ENCODE peak calls at places on chromosomes 12 and 14, in seven cellular contexts. One of them, this sample, is unnamed.

GRCh38 chr14:67077914-67078313 is 111.3 kb upstream of the GARIN2 start:
- DNase-seq in NCI-H2171: no peak
- DNase-seq in stimulated activated naive CD8-positive, alpha-beta T cell treated with anti-CD3 and anti-CD28 coated beads, Interleukin-15, amount 100 ng/mL, for 72 hours: no peak
- DNase-seq in OCI-M1: no peak
- DNase-seq in SW480: no peak
- DNase-seq in stimulated activated CD4-positive, alpha-beta T cell treated with anti-CD3 and anti-CD28 coated beads, Interleukin-4, amount 100 ng/mL, for 48 hours: no peak
- DNase-seq in activated T-helper 1 cell treated with anti-CD3 and anti-CD28 coated beads, Interleukin-2, amount 50 U/mL, for 16 hours: no peak
- DNase-seq in this sample: peak; percentile 71

GRCh38 chr14:101755591-101756324 is 5.8 kb upstream of the PPP2R5C start:
- DNase-seq in stimulated activated naive CD8-positive, alpha-beta T cell treated with anti-CD3 and anti-CD28 coated beads, Interleukin-15, amount 100 ng/mL, for 72 hours: no peak
- DNase-seq in activated T-helper 1 cell treated with anti-CD3 and anti-CD28 coated beads, Interleukin-2, amount 50 U/mL, for 16 hours: no peak
- DNase-seq in SW480: no peak
- DNase-seq in NCI-H2171: no peak
- DNase-seq in OCI-M1: no peak
- DNase-seq in stimulated activated CD4-positive, alpha-beta T cell treated with anti-CD3 and anti-CD28 coated beads, Interleukin-4, amount 100 ng/mL, for 48 hours: no peak
- DNase-seq in this sample: no peak

GRCh38 chr12:131123817-131124216 is 170.1 kb downstream of the ADGRD1 start:
- DNase-seq in stimulated activated CD4-positive, alpha-beta T cell treated with anti-CD3 and anti-CD28 coated beads, Interleukin-4, amount 100 ng/mL, for 48 hours: no peak
- DNase-seq in SW480: no peak
- DNase-seq in OCI-M1: no peak
- DNase-seq in stimulated activated naive CD8-positive, alpha-beta T cell treated with anti-CD3 and anti-CD28 coated beads, Interleukin-15, amount 100 ng/mL, for 72 hours: no peak
- DNase-seq in NCI-H2171: no peak
- DNase-seq in activated T-helper 1 cell treated with anti-CD3 and anti-CD28 coated beads, Interleukin-2, amount 50 U/mL, for 16 hours: no peak
- DNase-seq in this sample: no peak

GRCh38 chr12:57619434-57620244 is 8.4 kb downstream of the ARHGEF25 start:
- DNase-seq in OCI-M1: no peak
- DNase-seq in stimulated activated naive CD8-positive, alpha-beta T cell treated with anti-CD3 and anti-CD28 coated beads, Interleukin-15, amount 100 ng/mL, for 72 hours: peak; percentile 25
- DNase-seq in activated T-helper 1 cell treated with anti-CD3 and anti-CD28 coated beads, Interleukin-2, amount 50 U/mL, for 16 hours: no peak
- DNase-seq in NCI-H2171: no peak
- DNase-seq in stimulated activated CD4-positive, alpha-beta T cell treated with anti-CD3 and anti-CD28 coated beads, Interleukin-4, amount 100 ng/mL, for 48 hours: no peak
- DNase-seq in SW480: no peak
- DNase-seq in this sample: no peak

GRCh38 chr14:69326611-69327010 is 66.7 kb downstream of the GALNT16 start:
- DNase-seq in activated T-helper 1 cell treated with anti-CD3 and anti-CD28 coated beads, Interleukin-2, amount 50 U/mL, for 16 hours: no peak
- DNase-seq in stimulated activated naive CD8-positive, alpha-beta T cell treated with anti-CD3 and anti-CD28 coated beads, Interleukin-15, amount 100 ng/mL, for 72 hours: no peak
- DNase-seq in stimulated activated CD4-positive, alpha-beta T cell treated with anti-CD3 and anti-CD28 coated beads, Interleukin-4, amount 100 ng/mL, for 48 hours: no peak
- DNase-seq in OCI-M1: no peak
- DNase-seq in SW480: no peak
- DNase-seq in NCI-H2171: no peak
- DNase-seq in this sample: no peak

GRCh38 chr14:34081576-34082136 is 130.8 kb upstream of the EGLN3 start:
- DNase-seq in NCI-H2171: no peak
- DNase-seq in SW480: peak; percentile 93
- DNase-seq in stimulated activated naive CD8-positive, alpha-beta T cell treated with anti-CD3 and anti-CD28 coated beads, Interleukin-15, amount 100 ng/mL, for 72 hours: no peak
- DNase-seq in activated T-helper 1 cell treated with anti-CD3 and anti-CD28 coated beads, Interleukin-2, amount 50 U/mL, for 16 hours: no peak
- DNase-seq in stimulated activated CD4-positive, alpha-beta T cell treated with anti-CD3 and anti-CD28 coated beads, Interleukin-4, amount 100 ng/mL, for 48 hours: no peak
- DNase-seq in OCI-M1: no peak
- DNase-seq in this sample: no peak

GRCh38 chr14:23695220-23695999 is 59.2 kb downstream of the DHRS2 start:
- DNase-seq in stimulated activated CD4-positive, alpha-beta T cell treated with anti-CD3 and anti-CD28 coated beads, Interleukin-4, amount 100 ng/mL, for 48 hours: no peak
- DNase-seq in NCI-H2171: no peak
- DNase-seq in activated T-helper 1 cell treated with anti-CD3 and anti-CD28 coated beads, Interleukin-2, amount 50 U/mL, for 16 hours: no peak
- DNase-seq in OCI-M1: peak; percentile 80
- DNase-seq in SW480: no peak
- DNase-seq in stimulated activated naive CD8-positive, alpha-beta T cell treated with anti-CD3 and anti-CD28 coated beads, Interleukin-15, amount 100 ng/mL, for 72 hours: no peak
- DNase-seq in this sample: no peak

GRCh38 chr12:113173081-113173698 is 12.1 kb downstream of the DDX54 start:
- DNase-seq in stimulated activated CD4-positive, alpha-beta T cell treated with anti-CD3 and anti-CD28 coated beads, Interleukin-4, amount 100 ng/mL, for 48 hours: no peak
- DNase-seq in NCI-H2171: no peak
- DNase-seq in SW480: no peak
- DNase-seq in stimulated activated naive CD8-positive, alpha-beta T cell treated with anti-CD3 and anti-CD28 coated beads, Interleukin-15, amount 100 ng/mL, for 72 hours: no peak
- DNase-seq in OCI-M1: no peak
- DNase-seq in activated T-helper 1 cell treated with anti-CD3 and anti-CD28 coated beads, Interleukin-2, amount 50 U/mL, for 16 hours: no peak
- DNase-seq in this sample: no peak

GRCh38 chr12:106329231-106329985 is 26.9 kb downstream of the TCP11L2 start:
- DNase-seq in SW480: no peak
- DNase-seq in stimulated activated CD4-positive, alpha-beta T cell treated with anti-CD3 and anti-CD28 coated beads, Interleukin-4, amount 100 ng/mL, for 48 hours: no peak
- DNase-seq in stimulated activated naive CD8-positive, alpha-beta T cell treated with anti-CD3 and anti-CD28 coated beads, Interleukin-15, amount 100 ng/mL, for 72 hours: no peak
- DNase-seq in NCI-H2171: no peak
- DNase-seq in activated T-helper 1 cell treated with anti-CD3 and anti-CD28 coated beads, Interleukin-2, amount 50 U/mL, for 16 hours: no peak
- DNase-seq in OCI-M1: no peak
- DNase-seq in this sample: no peak

GRCh38 chr12:6612247-6612646 is 5.1 kb upstream of the CHD4 start:
- DNase-seq in stimulated activated naive CD8-positive, alpha-beta T cell treated with anti-CD3 and anti-CD28 coated beads, Interleukin-15, amount 100 ng/mL, for 72 hours: no peak
- DNase-seq in OCI-M1: no peak
- DNase-seq in NCI-H2171: no peak
- DNase-seq in stimulated activated CD4-positive, alpha-beta T cell treated with anti-CD3 and anti-CD28 coated beads, Interleukin-4, amount 100 ng/mL, for 48 hours: no peak
- DNase-seq in SW480: peak; percentile 53
- DNase-seq in activated T-helper 1 cell treated with anti-CD3 and anti-CD28 coated beads, Interleukin-2, amount 50 U/mL, for 16 hours: no peak
- DNase-seq in this sample: no peak

GRCh38 chr14:100855256-100855930 is 29.5 kb downstream of the MEG3 start:
- DNase-seq in OCI-M1: no peak
- DNase-seq in activated T-helper 1 cell treated with anti-CD3 and anti-CD28 coated beads, Interleukin-2, amount 50 U/mL, for 16 hours: no peak
- DNase-seq in stimulated activated naive CD8-positive, alpha-beta T cell treated with anti-CD3 and anti-CD28 coated beads, Interleukin-15, amount 100 ng/mL, for 72 hours: no peak
- DNase-seq in stimulated activated CD4-positive, alpha-beta T cell treated with anti-CD3 and anti-CD28 coated beads, Interleukin-4, amount 100 ng/mL, for 48 hours: no peak
- DNase-seq in SW480: no peak
- DNase-seq in NCI-H2171: no peak
- DNase-seq in this sample: no peak

GRCh38 chr12:25017336-25017735 is 68.4 kb upstream of the BCAT1 start:
- DNase-seq in SW480: no peak
- DNase-seq in NCI-H2171: no peak
- DNase-seq in activated T-helper 1 cell treated with anti-CD3 and anti-CD28 coated beads, Interleukin-2, amount 50 U/mL, for 16 hours: no peak
- DNase-seq in stimulated activated CD4-positive, alpha-beta T cell treated with anti-CD3 and anti-CD28 coated beads, Interleukin-4, amount 100 ng/mL, for 48 hours: no peak
- DNase-seq in stimulated activated naive CD8-positive, alpha-beta T cell treated with anti-CD3 and anti-CD28 coated beads, Interleukin-15, amount 100 ng/mL, for 72 hours: no peak
- DNase-seq in OCI-M1: no peak
- DNase-seq in this sample: no peak

GRCh38 chr12:48978291-48978740 is at the start of gene WNT1:
- DNase-seq in activated T-helper 1 cell treated with anti-CD3 and anti-CD28 coated beads, Interleukin-2, amount 50 U/mL, for 16 hours: no peak
- DNase-seq in SW480: no peak
- DNase-seq in OCI-M1: no peak
- DNase-seq in stimulated activated CD4-positive, alpha-beta T cell treated with anti-CD3 and anti-CD28 coated beads, Interleukin-4, amount 100 ng/mL, for 48 hours: no peak
- DNase-seq in NCI-H2171: no peak
- DNase-seq in stimulated activated naive CD8-positive, alpha-beta T cell treated with anti-CD3 and anti-CD28 coated beads, Interleukin-15, amount 100 ng/mL, for 72 hours: no peak
- DNase-seq in this sample: no peak

GRCh38 chr14:59630281-59630963 is 53.8 kb upstream of the CCDC175 start:
- DNase-seq in OCI-M1: no peak
- DNase-seq in stimulated activated naive CD8-positive, alpha-beta T cell treated with anti-CD3 and anti-CD28 coated beads, Interleukin-15, amount 100 ng/mL, for 72 hours: peak; percentile 7
- DNase-seq in SW480: no peak
- DNase-seq in activated T-helper 1 cell treated with anti-CD3 and anti-CD28 coated beads, Interleukin-2, amount 50 U/mL, for 16 hours: no peak
- DNase-seq in NCI-H2171: peak; percentile 70
- DNase-seq in stimulated activated CD4-positive, alpha-beta T cell treated with anti-CD3 and anti-CD28 coated beads, Interleukin-4, amount 100 ng/mL, for 48 hours: no peak
- DNase-seq in this sample: peak; percentile 14

GRCh38 chr14:37140176-37140575 is 32.2 kb downstream of the SLC25A21 start:
- DNase-seq in OCI-M1: no peak
- DNase-seq in stimulated activated CD4-positive, alpha-beta T cell treated with anti-CD3 and anti-CD28 coated beads, Interleukin-4, amount 100 ng/mL, for 48 hours: no peak
- DNase-seq in activated T-helper 1 cell treated with anti-CD3 and anti-CD28 coated beads, Interleukin-2, amount 50 U/mL, for 16 hours: no peak
- DNase-seq in NCI-H2171: no peak
- DNase-seq in stimulated activated naive CD8-positive, alpha-beta T cell treated with anti-CD3 and anti-CD28 coated beads, Interleukin-15, amount 100 ng/mL, for 72 hours: no peak
- DNase-seq in SW480: no peak
- DNase-seq in this sample: no peak

GRCh38 chr12:127550271-127550670 is 716.7 kb upstream of the TMEM132C start:
- DNase-seq in NCI-H2171: no peak
- DNase-seq in SW480: peak; percentile 49
- DNase-seq in stimulated activated CD4-positive, alpha-beta T cell treated with anti-CD3 and anti-CD28 coated beads, Interleukin-4, amount 100 ng/mL, for 48 hours: no peak
- DNase-seq in OCI-M1: no peak
- DNase-seq in stimulated activated naive CD8-positive, alpha-beta T cell treated with anti-CD3 and anti-CD28 coated beads, Interleukin-15, amount 100 ng/mL, for 72 hours: no peak
- DNase-seq in activated T-helper 1 cell treated with anti-CD3 and anti-CD28 coated beads, Interleukin-2, amount 50 U/mL, for 16 hours: no peak
- DNase-seq in this sample: no peak

GRCh38 chr14:93978735-93979134 is 2.4 kb upstream of the ASB2 start:
- DNase-seq in OCI-M1: no peak
- DNase-seq in NCI-H2171: no peak
- DNase-seq in stimulated activated CD4-positive, alpha-beta T cell treated with anti-CD3 and anti-CD28 coated beads, Interleukin-4, amount 100 ng/mL, for 48 hours: no peak
- DNase-seq in stimulated activated naive CD8-positive, alpha-beta T cell treated with anti-CD3 and anti-CD28 coated beads, Interleukin-15, amount 100 ng/mL, for 72 hours: no peak
- DNase-seq in SW480: no peak
- DNase-seq in activated T-helper 1 cell treated with anti-CD3 and anti-CD28 coated beads, Interleukin-2, amount 50 U/mL, for 16 hours: no peak
- DNase-seq in this sample: no peak

GRCh38 chr12:83335748-83336147 is 649.0 kb downstream of the TMTC2 start:
- DNase-seq in NCI-H2171: no peak
- DNase-seq in SW480: no peak
- DNase-seq in stimulated activated CD4-positive, alpha-beta T cell treated with anti-CD3 and anti-CD28 coated beads, Interleukin-4, amount 100 ng/mL, for 48 hours: no peak
- DNase-seq in stimulated activated naive CD8-positive, alpha-beta T cell treated with anti-CD3 and anti-CD28 coated beads, Interleukin-15, amount 100 ng/mL, for 72 hours: no peak
- DNase-seq in activated T-helper 1 cell treated with anti-CD3 and anti-CD28 coated beads, Interleukin-2, amount 50 U/mL, for 16 hours: no peak
- DNase-seq in OCI-M1: peak; percentile 35
- DNase-seq in this sample: no peak

GRCh38 chr14:61894452-61895077 is 132.3 kb downstream of the SNAPC1 start:
- DNase-seq in stimulated activated naive CD8-positive, alpha-beta T cell treated with anti-CD3 and anti-CD28 coated beads, Interleukin-15, amount 100 ng/mL, for 72 hours: peak; percentile 39
- DNase-seq in SW480: peak; percentile 23
- DNase-seq in NCI-H2171: peak; percentile 94
- DNase-seq in OCI-M1: peak; percentile 60
- DNase-seq in activated T-helper 1 cell treated with anti-CD3 and anti-CD28 coated beads, Interleukin-2, amount 50 U/mL, for 16 hours: no peak
- DNase-seq in stimulated activated CD4-positive, alpha-beta T cell treated with anti-CD3 and anti-CD28 coated beads, Interleukin-4, amount 100 ng/mL, for 48 hours: peak; percentile 64
- DNase-seq in this sample: peak; percentile 67

GRCh38 chr12:3016191-3016590 is 57.0 kb downstream of the TEAD4 start:
- DNase-seq in SW480: no peak
- DNase-seq in stimulated activated CD4-positive, alpha-beta T cell treated with anti-CD3 and anti-CD28 coated beads, Interleukin-4, amount 100 ng/mL, for 48 hours: no peak
- DNase-seq in OCI-M1: no peak
- DNase-seq in stimulated activated naive CD8-positive, alpha-beta T cell treated with anti-CD3 and anti-CD28 coated beads, Interleukin-15, amount 100 ng/mL, for 72 hours: no peak
- DNase-seq in activated T-helper 1 cell treated with anti-CD3 and anti-CD28 coated beads, Interleukin-2, amount 50 U/mL, for 16 hours: no peak
- DNase-seq in NCI-H2171: no peak
- DNase-seq in this sample: no peak

GRCh38 chr14:69876848-69877306 is 2.3 kb upstream of the SMOC1 start:
- DNase-seq in stimulated activated CD4-positive, alpha-beta T cell treated with anti-CD3 and anti-CD28 coated beads, Interleukin-4, amount 100 ng/mL, for 48 hours: no peak
- DNase-seq in stimulated activated naive CD8-positive, alpha-beta T cell treated with anti-CD3 and anti-CD28 coated beads, Interleukin-15, amount 100 ng/mL, for 72 hours: no peak
- DNase-seq in NCI-H2171: no peak
- DNase-seq in activated T-helper 1 cell treated with anti-CD3 and anti-CD28 coated beads, Interleukin-2, amount 50 U/mL, for 16 hours: no peak
- DNase-seq in OCI-M1: no peak
- DNase-seq in SW480: no peak
- DNase-seq in this sample: no peak

GRCh38 chr14:76011959-76012802 is 26.6 kb downstream of the IFT43 start:
- DNase-seq in stimulated activated naive CD8-positive, alpha-beta T cell treated with anti-CD3 and anti-CD28 coated beads, Interleukin-15, amount 100 ng/mL, for 72 hours: no peak
- DNase-seq in OCI-M1: no peak
- DNase-seq in stimulated activated CD4-positive, alpha-beta T cell treated with anti-CD3 and anti-CD28 coated beads, Interleukin-4, amount 100 ng/mL, for 48 hours: no peak
- DNase-seq in SW480: no peak
- DNase-seq in NCI-H2171: no peak
- DNase-seq in activated T-helper 1 cell treated with anti-CD3 and anti-CD28 coated beads, Interleukin-2, amount 50 U/mL, for 16 hours: no peak
- DNase-seq in this sample: no peak

GRCh38 chr12:862303-862911 is 87.1 kb downstream of the RAD52 start:
- DNase-seq in activated T-helper 1 cell treated with anti-CD3 and anti-CD28 coated beads, Interleukin-2, amount 50 U/mL, for 16 hours: no peak
- DNase-seq in SW480: no peak
- DNase-seq in stimulated activated CD4-positive, alpha-beta T cell treated with anti-CD3 and anti-CD28 coated beads, Interleukin-4, amount 100 ng/mL, for 48 hours: no peak
- DNase-seq in NCI-H2171: no peak
- DNase-seq in stimulated activated naive CD8-positive, alpha-beta T cell treated with anti-CD3 and anti-CD28 coated beads, Interleukin-15, amount 100 ng/mL, for 72 hours: no peak
- DNase-seq in OCI-M1: no peak
- DNase-seq in this sample: no peak

GRCh38 chr14:56351861-56352260 is 227.7 kb upstream of the TMEM260 start:
- DNase-seq in activated T-helper 1 cell treated with anti-CD3 and anti-CD28 coated beads, Interleukin-2, amount 50 U/mL, for 16 hours: no peak
- DNase-seq in SW480: peak; percentile 16
- DNase-seq in NCI-H2171: no peak
- DNase-seq in OCI-M1: no peak
- DNase-seq in stimulated activated naive CD8-positive, alpha-beta T cell treated with anti-CD3 and anti-CD28 coated beads, Interleukin-15, amount 100 ng/mL, for 72 hours: no peak
- DNase-seq in stimulated activated CD4-positive, alpha-beta T cell treated with anti-CD3 and anti-CD28 coated beads, Interleukin-4, amount 100 ng/mL, for 48 hours: no peak
- DNase-seq in this sample: no peak

GRCh38 chr12:98754095-98754494 is 109.0 kb downstream of the APAF1 start:
- DNase-seq in OCI-M1: peak; percentile 36
- DNase-seq in stimulated activated naive CD8-positive, alpha-beta T cell treated with anti-CD3 and anti-CD28 coated beads, Interleukin-15, amount 100 ng/mL, for 72 hours: no peak
- DNase-seq in SW480: peak; percentile 25
- DNase-seq in stimulated activated CD4-positive, alpha-beta T cell treated with anti-CD3 and anti-CD28 coated beads, Interleukin-4, amount 100 ng/mL, for 48 hours: peak; percentile 32
- DNase-seq in NCI-H2171: no peak
- DNase-seq in activated T-helper 1 cell treated with anti-CD3 and anti-CD28 coated beads, Interleukin-2, amount 50 U/mL, for 16 hours: no peak
- DNase-seq in this sample: peak; percentile 60

GRCh38 chr14:93960108-93960475 is 16.3 kb downstream of the ASB2 start:
- DNase-seq in stimulated activated naive CD8-positive, alpha-beta T cell treated with anti-CD3 and anti-CD28 coated beads, Interleukin-15, amount 100 ng/mL, for 72 hours: no peak
- DNase-seq in SW480: peak; percentile 67
- DNase-seq in NCI-H2171: no peak
- DNase-seq in OCI-M1: no peak
- DNase-seq in stimulated activated CD4-positive, alpha-beta T cell treated with anti-CD3 and anti-CD28 coated beads, Interleukin-4, amount 100 ng/mL, for 48 hours: no peak
- DNase-seq in activated T-helper 1 cell treated with anti-CD3 and anti-CD28 coated beads, Interleukin-2, amount 50 U/mL, for 16 hours: no peak
- DNase-seq in this sample: no peak

GRCh38 chr12:788288-788687 is 35.9 kb downstream of the WNK1 start:
- DNase-seq in activated T-helper 1 cell treated with anti-CD3 and anti-CD28 coated beads, Interleukin-2, amount 50 U/mL, for 16 hours: no peak
- DNase-seq in NCI-H2171: no peak
- DNase-seq in SW480: no peak
- DNase-seq in stimulated activated naive CD8-positive, alpha-beta T cell treated with anti-CD3 and anti-CD28 coated beads, Interleukin-15, amount 100 ng/mL, for 72 hours: no peak
- DNase-seq in OCI-M1: no peak
- DNase-seq in stimulated activated CD4-positive, alpha-beta T cell treated with anti-CD3 and anti-CD28 coated beads, Interleukin-4, amount 100 ng/mL, for 48 hours: no peak
- DNase-seq in this sample: no peak

GRCh38 chr14:80618751-80619329 is 322.7 kb downstream of the CEP128 start:
- DNase-seq in activated T-helper 1 cell treated with anti-CD3 and anti-CD28 coated beads, Interleukin-2, amount 50 U/mL, for 16 hours: no peak
- DNase-seq in NCI-H2171: no peak
- DNase-seq in stimulated activated CD4-positive, alpha-beta T cell treated with anti-CD3 and anti-CD28 coated beads, Interleukin-4, amount 100 ng/mL, for 48 hours: no peak
- DNase-seq in SW480: no peak
- DNase-seq in OCI-M1: no peak
- DNase-seq in stimulated activated naive CD8-positive, alpha-beta T cell treated with anti-CD3 and anti-CD28 coated beads, Interleukin-15, amount 100 ng/mL, for 72 hours: no peak
- DNase-seq in this sample: no peak

GRCh38 chr14:92513966-92514843 is 624 bp downstream of the RIN3 start:
- DNase-seq in activated T-helper 1 cell treated with anti-CD3 and anti-CD28 coated beads, Interleukin-2, amount 50 U/mL, for 16 hours: no peak
- DNase-seq in stimulated activated CD4-positive, alpha-beta T cell treated with anti-CD3 and anti-CD28 coated beads, Interleukin-4, amount 100 ng/mL, for 48 hours: no peak
- DNase-seq in SW480: no peak
- DNase-seq in OCI-M1: peak; percentile 30
- DNase-seq in NCI-H2171: no peak
- DNase-seq in stimulated activated naive CD8-positive, alpha-beta T cell treated with anti-CD3 and anti-CD28 coated beads, Interleukin-15, amount 100 ng/mL, for 72 hours: peak; percentile 39
- DNase-seq in this sample: no peak

GRCh38 chr12:119406322-119406721 is 71.8 kb downstream of the CCDC60 start:
- DNase-seq in activated T-helper 1 cell treated with anti-CD3 and anti-CD28 coated beads, Interleukin-2, amount 50 U/mL, for 16 hours: no peak
- DNase-seq in OCI-M1: no peak
- DNase-seq in stimulated activated naive CD8-positive, alpha-beta T cell treated with anti-CD3 and anti-CD28 coated beads, Interleukin-15, amount 100 ng/mL, for 72 hours: no peak
- DNase-seq in stimulated activated CD4-positive, alpha-beta T cell treated with anti-CD3 and anti-CD28 coated beads, Interleukin-4, amount 100 ng/mL, for 48 hours: no peak
- DNase-seq in SW480: no peak
- DNase-seq in NCI-H2171: no peak
- DNase-seq in this sample: no peak

GRCh38 chr12:111598637-111599458 is at the start of gene ATXN2:
- DNase-seq in activated T-helper 1 cell treated with anti-CD3 and anti-CD28 coated beads, Interleukin-2, amount 50 U/mL, for 16 hours: peak; percentile 37
- DNase-seq in NCI-H2171: peak; percentile 81
- DNase-seq in OCI-M1: peak; percentile 83
- DNase-seq in stimulated activated naive CD8-positive, alpha-beta T cell treated with anti-CD3 and anti-CD28 coated beads, Interleukin-15, amount 100 ng/mL, for 72 hours: peak; percentile 29
- DNase-seq in SW480: peak; percentile 61
- DNase-seq in stimulated activated CD4-positive, alpha-beta T cell treated with anti-CD3 and anti-CD28 coated beads, Interleukin-4, amount 100 ng/mL, for 48 hours: peak; percentile 65
- DNase-seq in this sample: peak; percentile 15

GRCh38 chr12:5889381-5890047 is 55.5 kb downstream of the ANO2 start:
- DNase-seq in OCI-M1: peak; percentile 79
- DNase-seq in stimulated activated naive CD8-positive, alpha-beta T cell treated with anti-CD3 and anti-CD28 coated beads, Interleukin-15, amount 100 ng/mL, for 72 hours: peak; percentile 42
- DNase-seq in NCI-H2171: peak; percentile 4
- DNase-seq in SW480: peak; percentile 29
- DNase-seq in stimulated activated CD4-positive, alpha-beta T cell treated with anti-CD3 and anti-CD28 coated beads, Interleukin-4, amount 100 ng/mL, for 48 hours: no peak
- DNase-seq in activated T-helper 1 cell treated with anti-CD3 and anti-CD28 coated beads, Interleukin-2, amount 50 U/mL, for 16 hours: no peak
- DNase-seq in this sample: no peak

GRCh38 chr12:111193067-111193466 is 175.8 kb downstream of the PHETA1 start:
- DNase-seq in stimulated activated naive CD8-positive, alpha-beta T cell treated with anti-CD3 and anti-CD28 coated beads, Interleukin-15, amount 100 ng/mL, for 72 hours: no peak
- DNase-seq in activated T-helper 1 cell treated with anti-CD3 and anti-CD28 coated beads, Interleukin-2, amount 50 U/mL, for 16 hours: no peak
- DNase-seq in NCI-H2171: no peak
- DNase-seq in stimulated activated CD4-positive, alpha-beta T cell treated with anti-CD3 and anti-CD28 coated beads, Interleukin-4, amount 100 ng/mL, for 48 hours: no peak
- DNase-seq in OCI-M1: no peak
- DNase-seq in SW480: no peak
- DNase-seq in this sample: no peak

GRCh38 chr12:12964255-12964654 is 12.3 kb upstream of the GPRC5D start:
- DNase-seq in stimulated activated naive CD8-positive, alpha-beta T cell treated with anti-CD3 and anti-CD28 coated beads, Interleukin-15, amount 100 ng/mL, for 72 hours: no peak
- DNase-seq in stimulated activated CD4-positive, alpha-beta T cell treated with anti-CD3 and anti-CD28 coated beads, Interleukin-4, amount 100 ng/mL, for 48 hours: no peak
- DNase-seq in NCI-H2171: no peak
- DNase-seq in SW480: no peak
- DNase-seq in activated T-helper 1 cell treated with anti-CD3 and anti-CD28 coated beads, Interleukin-2, amount 50 U/mL, for 16 hours: no peak
- DNase-seq in OCI-M1: peak; percentile 13
- DNase-seq in this sample: no peak

GRCh38 chr12:76470028-76470939 is 89.3 kb downstream of the OSBPL8 start:
- DNase-seq in stimulated activated naive CD8-positive, alpha-beta T cell treated with anti-CD3 and anti-CD28 coated beads, Interleukin-15, amount 100 ng/mL, for 72 hours: no peak
- DNase-seq in activated T-helper 1 cell treated with anti-CD3 and anti-CD28 coated beads, Interleukin-2, amount 50 U/mL, for 16 hours: no peak
- DNase-seq in NCI-H2171: no peak
- DNase-seq in stimulated activated CD4-positive, alpha-beta T cell treated with anti-CD3 and anti-CD28 coated beads, Interleukin-4, amount 100 ng/mL, for 48 hours: no peak
- DNase-seq in OCI-M1: peak; percentile 78
- DNase-seq in SW480: peak; percentile 63
- DNase-seq in this sample: peak; percentile 31

GRCh38 chr14:73751157-73751691 is 37.0 kb upstream of the PNMA1 start:
- DNase-seq in NCI-H2171: no peak
- DNase-seq in stimulated activated naive CD8-positive, alpha-beta T cell treated with anti-CD3 and anti-CD28 coated beads, Interleukin-15, amount 100 ng/mL, for 72 hours: no peak
- DNase-seq in SW480: peak; percentile 75
- DNase-seq in OCI-M1: no peak
- DNase-seq in activated T-helper 1 cell treated with anti-CD3 and anti-CD28 coated beads, Interleukin-2, amount 50 U/mL, for 16 hours: no peak
- DNase-seq in stimulated activated CD4-positive, alpha-beta T cell treated with anti-CD3 and anti-CD28 coated beads, Interleukin-4, amount 100 ng/mL, for 48 hours: no peak
- DNase-seq in this sample: no peak

GRCh38 chr12:30701056-30701455 is 5.4 kb upstream of the IPO8 start:
- DNase-seq in stimulated activated CD4-positive, alpha-beta T cell treated with anti-CD3 and anti-CD28 coated beads, Interleukin-4, amount 100 ng/mL, for 48 hours: no peak
- DNase-seq in stimulated activated naive CD8-positive, alpha-beta T cell treated with anti-CD3 and anti-CD28 coated beads, Interleukin-15, amount 100 ng/mL, for 72 hours: no peak
- DNase-seq in OCI-M1: no peak
- DNase-seq in NCI-H2171: peak; percentile 16
- DNase-seq in SW480: no peak
- DNase-seq in activated T-helper 1 cell treated with anti-CD3 and anti-CD28 coated beads, Interleukin-2, amount 50 U/mL, for 16 hours: no peak
- DNase-seq in this sample: no peak

GRCh38 chr12:168763-169525 is 45.0 kb downstream of the SLC6A12 start:
- DNase-seq in OCI-M1: no peak
- DNase-seq in NCI-H2171: no peak
- DNase-seq in stimulated activated naive CD8-positive, alpha-beta T cell treated with anti-CD3 and anti-CD28 coated beads, Interleukin-15, amount 100 ng/mL, for 72 hours: no peak
- DNase-seq in stimulated activated CD4-positive, alpha-beta T cell treated with anti-CD3 and anti-CD28 coated beads, Interleukin-4, amount 100 ng/mL, for 48 hours: no peak
- DNase-seq in activated T-helper 1 cell treated with anti-CD3 and anti-CD28 coated beads, Interleukin-2, amount 50 U/mL, for 16 hours: no peak
- DNase-seq in SW480: peak; percentile 46
- DNase-seq in this sample: no peak